ENCODE peak calls at places on chromosomes 12 and 14, in nine cellular contexts. V, Q, B, H, C, L, A, G and U are unnamed samples.

GRCh38 chr12:99154264-99154982 is 493.1 kb upstream of the GARIN6 start:
- DNase-seq in Q (no peak), A (no peak), H (no peak), C (peak), B (peak), V (peak), L (no peak), G (no peak), U (peak)

GRCh38 chr12:14995583-14996425 is 23.0 kb downstream of the PDE6H start:
- DNase-seq in B (peak), V (no peak), L (no peak), H (peak), Q (peak), A (peak), C (no peak), G (no peak), U (no peak)

GRCh38 chr14:76330411-76331327 is 45.3 kb upstream of the ESRRB start:
- DNase-seq in A (no peak), Q (no peak), L (no peak), V (no peak), G (no peak), H (no peak), B (no peak), C (no peak), U (no peak)

GRCh38 chr12:90951418-90952110 is 3.4 kb downstream of the CCER1 start:
- DNase-seq in L (no peak), Q (no peak), C (no peak), V (no peak), G (no peak), H (no peak), A (no peak), B (no peak), U (no peak)

GRCh38 chr12:15996254-15996653 is 85.1 kb downstream of the DERA start:
- DNase-seq in G (no peak), B (peak), A (peak), C (no peak), H (peak), L (no peak), Q (peak), V (peak), U (no peak)

GRCh38 chr12:122097641-122098364 is 19.2 kb downstream of the MLXIP start:
- DNase-seq in L (no peak), Q (no peak), C (no peak), B (peak), V (peak), G (no peak), A (peak), H (no peak), U (no peak)

GRCh38 chr12:64181504-64182291 is 40.4 kb downstream of the KICS2 start:
- DNase-seq in G (no peak), L (no peak), H (peak), B (peak), V (peak), C (peak), A (peak), Q (peak), U (no peak)

GRCh38 chr14:39368261-39368959 is 63.8 kb downstream of the FBXO33 start:
- DNase-seq in G (peak), H (peak), V (peak), B (peak), C (peak), A (peak), Q (peak), L (no peak), U (peak)

GRCh38 chr12:125131958-125132357 is 66.7 kb downstream of the AACS start:
- DNase-seq in Q (no peak), L (no peak), A (no peak), V (no peak), B (no peak), H (no peak), G (no peak), C (no peak), U (no peak)

GRCh38 chr12:67486671-67487070 is 161.9 kb upstream of the DYRK2 start:
- DNase-seq in L (no peak), G (no peak), V (no peak), A (no peak), Q (no peak), H (no peak), B (no peak), C (no peak), U (no peak)

GRCh38 chr12:119990382-119990874 is 1.4 kb downstream of the BICDL1 start:
- DNase-seq in H (no peak), G (no peak), L (peak), B (no peak), A (no peak), C (no peak), V (no peak), Q (no peak), U (no peak)

GRCh38 chr12:132416121-132416673 is 73.8 kb upstream of the FBRSL1 start:
- DNase-seq in H (no peak), C (no peak), V (no peak), B (no peak), L (no peak), A (no peak), G (no peak), Q (no peak), U (no peak)

GRCh38 chr12:25590021-25590721 is 37.1 kb upstream of the LMNTD1 start:
- DNase-seq in V (no peak), L (peak), C (no peak), G (no peak), H (no peak), Q (no peak), B (no peak), A (no peak), U (no peak)

GRCh38 chr12:30484658-30485057 is 211.0 kb downstream of the IPO8 start:
- DNase-seq in V (no peak), B (no peak), G (no peak), H (no peak), C (no peak), A (no peak), L (no peak), Q (no peak), U (no peak)

GRCh38 chr14:105894125-105894977 is 368.0 kb downstream of the TMEM121 start:
- DNase-seq in C (no peak), H (no peak), A (no peak), V (no peak), G (no peak), B (no peak), L (no peak), Q (no peak), U (peak)

DNA sequence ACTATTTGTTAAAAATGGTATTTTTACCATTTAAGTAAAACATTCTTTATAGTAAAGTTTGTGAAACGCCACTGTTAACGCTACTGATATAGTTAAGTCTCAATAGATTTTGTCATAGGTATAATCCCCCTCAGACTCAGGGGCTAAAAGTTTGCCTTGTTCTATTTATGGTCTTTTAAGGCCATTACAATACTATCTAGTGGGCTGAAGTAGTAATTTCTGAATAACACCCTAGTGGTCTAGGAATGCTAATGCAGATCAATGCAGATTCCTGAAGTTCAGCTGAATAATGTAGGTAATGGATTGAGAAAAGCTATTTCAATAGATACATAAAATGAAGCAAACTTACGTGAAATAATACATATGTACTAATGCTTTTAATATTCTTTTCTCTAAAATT is 989.3 kb upstream of the NOVA1 start:
- DNase-seq in H (no peak), B (no peak), A (no peak), L (no peak), G (no peak), Q (no peak), V (no peak), C (no peak), U (no peak)
- TF ChIP-seq CTCF in H (no peak), B (peak), A (no peak), L (no peak), G (no peak), Q (no peak), V (peak), C (peak), U (peak)

DNA sequence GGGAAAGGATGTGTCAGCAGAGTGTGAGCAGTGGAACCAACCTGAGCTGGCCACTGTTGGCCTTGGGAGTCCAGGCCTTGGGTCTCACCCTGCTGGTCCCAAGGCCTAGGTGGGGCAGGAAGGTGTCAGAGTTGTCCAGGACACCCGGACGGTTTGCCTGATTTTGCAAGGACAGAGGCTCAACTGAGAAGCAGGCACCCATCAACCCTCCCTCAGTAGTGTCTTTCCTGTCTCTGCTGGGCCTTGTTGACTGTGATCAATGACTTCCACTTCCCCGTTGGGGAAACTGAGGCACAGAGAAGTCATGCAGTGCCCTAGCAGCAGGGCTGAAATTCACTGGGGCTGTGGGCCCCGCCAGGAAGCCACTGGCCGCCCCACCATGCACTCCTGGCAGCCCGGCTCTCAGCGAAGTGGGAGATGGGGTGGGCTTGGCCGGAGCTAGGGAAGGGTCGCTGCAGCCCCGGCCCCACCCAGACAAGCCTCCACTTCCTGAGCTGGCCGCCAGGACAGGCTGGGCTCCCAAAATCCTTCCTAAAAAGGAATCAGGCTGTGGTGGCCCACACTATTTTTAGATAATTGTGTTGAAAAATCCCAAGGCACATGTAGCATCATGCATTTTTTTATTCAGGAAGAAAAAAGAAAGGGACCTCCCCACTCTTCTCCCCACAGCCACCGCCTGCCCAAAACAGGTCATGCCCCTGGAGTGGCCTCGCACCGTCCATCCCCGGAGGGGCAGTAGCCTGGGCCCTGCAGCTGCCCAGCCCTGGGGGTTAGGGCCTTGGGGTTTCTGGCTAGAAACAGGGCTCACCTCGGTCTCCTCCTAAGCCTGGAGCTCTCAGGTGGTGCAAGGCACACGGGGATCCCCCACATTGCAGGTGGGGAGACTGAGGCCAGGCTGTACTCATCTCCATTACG is 127.4 kb downstream of the CALM1 start:
- DNase-seq in A (no peak), B (no peak), Q (no peak), V (peak), G (no peak), H (no peak), L (no peak), C (no peak), U (no peak)
- TF ChIP-seq CTCF in A (no peak), B (no peak), Q (no peak), V (peak), G (no peak), H (no peak), L (no peak), C (no peak), U (no peak)

GRCh38 chr12:76180401-76181277 is 96.2 kb upstream of the NAP1L1 start:
- DNase-seq in V (no peak), C (no peak), A (peak), L (no peak), Q (no peak), G (no peak), H (no peak), B (no peak), U (no peak)
- TF ChIP-seq CTCF in V (no peak), C (no peak), A (no peak), L (no peak), Q (no peak), G (no peak), H (no peak), B (no peak), U (no peak)

DNA sequence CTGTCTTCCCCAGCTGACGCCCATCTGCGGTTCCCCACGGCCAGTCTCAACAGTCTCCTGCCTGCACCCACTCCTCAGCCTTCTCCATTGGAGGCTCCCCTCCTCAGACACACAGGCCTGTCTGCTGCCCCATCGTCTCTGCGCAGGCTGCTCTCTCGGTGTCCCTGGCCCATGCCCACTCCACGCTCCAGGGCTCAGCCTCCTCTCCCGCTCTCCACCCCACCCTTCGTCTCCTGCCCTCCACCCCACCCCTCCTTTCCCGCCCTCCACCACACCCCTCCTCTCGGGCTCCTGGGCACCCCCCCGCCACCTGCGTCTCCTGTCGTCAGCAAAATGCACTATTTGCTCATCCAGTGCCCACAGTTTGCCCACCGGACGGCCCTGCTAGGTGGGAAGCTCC is 119.6 kb upstream of the DIO3 start:
- DNase-seq in A (no peak), B (no peak), H (no peak), G (no peak), L (no peak), C (no peak), V (no peak), Q (no peak), U (no peak)
- TF ChIP-seq CTCF in A (no peak), B (no peak), H (no peak), G (no peak), L (no peak), C (no peak), V (no peak), Q (no peak), U (no peak)

GRCh38 chr12:92574046-92574783 is 128.6 kb upstream of the PLEKHG7 start:
- DNase-seq in H (peak), G (no peak), L (no peak), Q (peak), V (no peak), C (no peak), B (no peak), A (peak), U (no peak)
- TF ChIP-seq CTCF in H (peak), G (peak), L (peak), Q (peak), V (no peak), C (no peak), B (peak), A (peak), U (peak)

GRCh38 chr14:31300296-31300695 is 92.7 kb upstream of the HECTD1 start:
- DNase-seq in V (no peak), C (no peak), G (no peak), A (peak), B (no peak), Q (peak), H (peak), L (no peak), U (no peak)
- TF ChIP-seq CTCF in V (no peak), C (no peak), G (no peak), A (peak), B (peak), Q (peak), H (peak), L (no peak), U (no peak)

DNA sequence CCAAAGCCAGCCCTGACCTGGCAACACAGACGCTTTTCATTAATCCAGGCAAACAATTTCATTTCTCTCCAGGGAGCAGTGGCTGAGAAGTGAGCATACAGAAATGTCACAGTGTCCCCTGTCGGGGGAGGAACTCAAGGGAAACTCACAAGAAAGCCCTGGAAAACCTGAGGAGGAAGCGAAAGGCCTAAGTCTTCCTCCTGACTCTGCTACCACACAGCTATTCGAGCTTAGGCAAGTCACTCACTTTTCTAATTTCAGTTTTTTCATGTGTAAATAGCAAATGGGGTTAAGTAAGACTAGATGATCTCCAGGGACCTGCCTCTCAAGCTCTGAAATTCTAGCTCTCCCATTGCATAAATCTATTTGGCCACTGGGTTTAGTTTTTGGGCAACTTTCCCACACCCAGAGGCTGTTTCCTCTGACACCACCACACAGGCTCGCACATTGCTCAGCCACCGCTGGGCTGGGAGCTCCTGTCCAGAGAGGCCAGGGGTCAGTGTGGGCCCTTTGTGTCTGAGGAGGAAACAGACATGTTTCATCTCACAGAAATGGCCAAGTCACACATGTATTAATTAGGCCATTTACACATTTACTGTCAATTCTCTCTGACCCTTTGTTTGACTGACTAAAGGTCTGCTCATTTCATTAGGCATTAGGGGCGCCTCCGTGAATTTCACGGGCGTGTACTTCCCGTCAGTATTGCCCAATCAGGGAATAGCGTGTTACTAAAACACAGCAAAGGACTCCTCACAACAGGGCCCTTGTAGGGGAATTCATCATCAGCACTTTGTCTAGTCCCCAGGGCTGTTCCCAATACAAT is 9.8 kb upstream of the PNMA1 start:
- DNase-seq in A (peak), Q (peak), C (no peak), H (peak), G (no peak), V (peak), B (peak), L (no peak), U (no peak)
- TF ChIP-seq CTCF in A (peak), Q (no peak), C (no peak), H (peak), G (no peak), V (no peak), B (no peak), L (no peak), U (no peak)

GRCh38 chr12:114018669-114019068 is 52.5 kb upstream of the RBM19 start:
- DNase-seq in Q (peak), V (no peak), L (no peak), B (peak), C (no peak), H (peak), G (no peak), A (peak), U (no peak)

GRCh38 chr12:114012744-114013431 is 46.8 kb upstream of the RBM19 start:
- DNase-seq in V (no peak), L (no peak), A (no peak), G (no peak), Q (no peak), C (no peak), H (no peak), B (no peak), U (no peak)

GRCh38 chr12:114011711-114012110 is 45.6 kb upstream of the RBM19 start:
- DNase-seq in L (no peak), V (no peak), B (no peak), Q (no peak), C (no peak), G (no peak), H (no peak), A (no peak), U (no peak)

GRCh38 chr12:114015851-114016250 is 49.7 kb upstream of the RBM19 start:
- DNase-seq in B (no peak), G (no peak), C (no peak), H (no peak), A (no peak), Q (no peak), L (no peak), V (no peak), U (no peak)

DNA sequence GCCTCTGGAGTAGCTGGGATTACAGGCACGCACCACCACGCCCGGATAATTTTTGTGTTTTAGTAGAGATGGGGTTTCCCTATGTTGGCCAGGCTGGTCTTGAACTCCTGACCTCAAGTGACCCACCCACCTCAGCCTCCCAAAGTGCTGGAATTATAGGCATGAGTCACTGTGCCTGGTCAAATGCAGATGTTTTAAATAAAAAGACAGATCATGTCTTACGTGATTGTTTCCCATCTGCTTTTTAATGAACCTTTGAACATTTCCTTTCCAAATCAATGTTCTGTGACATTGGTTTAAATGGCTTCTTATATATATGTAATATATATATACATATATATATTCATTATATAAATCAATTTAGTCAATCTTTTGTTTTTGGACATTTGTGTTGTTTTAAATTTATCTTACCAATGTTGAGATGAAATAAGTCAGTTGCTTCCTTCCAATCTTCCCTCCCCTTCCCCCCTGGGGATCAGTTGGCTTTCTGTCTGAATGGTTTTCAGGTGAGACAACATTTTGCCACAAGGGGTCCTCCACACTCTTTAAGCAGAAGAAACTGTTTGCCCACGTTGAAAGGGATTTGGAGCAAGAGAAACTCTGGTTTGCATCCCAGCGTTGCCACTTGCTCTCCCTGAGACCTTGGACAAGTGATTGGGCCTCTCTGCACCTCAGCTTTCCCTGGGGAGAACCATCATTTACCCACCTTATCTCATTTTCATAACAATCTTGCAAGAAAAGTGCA is 47.6 kb upstream of the RBM19 start:
- DNase-seq in A (peak), G (no peak), L (no peak), V (no peak), H (peak), C (no peak), B (peak), Q (peak), U (no peak)
- TF ChIP-seq CTCF in A (peak), G (no peak), L (no peak), V (no peak), H (peak), C (peak), B (peak), Q (peak), U (peak)

GRCh38 chr12:2347137-2347843 is 294.5 kb downstream of the CACNA1C start:
- DNase-seq in A (no peak), C (no peak), H (no peak), G (no peak), B (no peak), L (no peak), Q (no peak), V (no peak), U (no peak)
- TF ChIP-seq CTCF in A (no peak), C (no peak), H (no peak), G (no peak), B (no peak), L (no peak), Q (no peak), V (no peak), U (no peak)